ENCODE peak calls at places on chromosome 13, in six cellular contexts. One of them, this sample, is unnamed. For H3K9me3, the result is how much of the 10 kb centered on the place peaks cover.

GRCh38 chr13:99759163-99759552 is 212.4 kb downstream of the ZIC5 start:
- DNase-seq in Peyer's patch: no peak
- DNase-seq in PC-3: no peak
- DNase-seq in fibroblast of lung: no peak
- DNase-seq in hepatocyte: no peak
- DNase-seq in tibial nerve: no peak
- DNase-seq in this sample: no peak

GRCh38 chr13:61728468-61728867 is 312.8 kb upstream of the PCDH20 start:
- DNase-seq in Peyer's patch: no peak
- DNase-seq in PC-3: no peak
- DNase-seq in fibroblast of lung: peak
- DNase-seq in hepatocyte: peak
- DNase-seq in tibial nerve: no peak
- DNase-seq in this sample: no peak

GRCh38 chr13:37481005-37481857 is 117.3 kb downstream of the POSTN start:
- DNase-seq in Peyer's patch: no peak
- DNase-seq in PC-3: no peak
- DNase-seq in fibroblast of lung: peak
- DNase-seq in hepatocyte: no peak
- DNase-seq in tibial nerve: no peak
- DNase-seq in this sample: no peak

GRCh38 chr13:70043685-70044084 is 63.9 kb upstream of the ATXN8OS start:
- DNase-seq in Peyer's patch: no peak
- DNase-seq in PC-3: peak
- DNase-seq in fibroblast of lung: no peak
- DNase-seq in hepatocyte: no peak
- DNase-seq in tibial nerve: no peak
- DNase-seq in this sample: no peak

GRCh38 chr13:27953671-27954405 is 15.3 kb downstream of the CDX2 start:
- DNase-seq in Peyer's patch: peak
- DNase-seq in PC-3: peak
- DNase-seq in fibroblast of lung: peak
- DNase-seq in hepatocyte: peak
- DNase-seq in tibial nerve: peak
- DNase-seq in this sample: peak

GRCh38 chr13:40452741-40453665 is 213.4 kb downstream of the FOXO1 start:
- DNase-seq in Peyer's patch: no peak
- DNase-seq in PC-3: peak
- DNase-seq in fibroblast of lung: peak
- DNase-seq in hepatocyte: no peak
- DNase-seq in tibial nerve: no peak
- DNase-seq in this sample: no peak

GRCh38 chr13:20851844-20852402 is 50.6 kb downstream of the XPO4 start:
- DNase-seq in Peyer's patch: no peak
- DNase-seq in PC-3: no peak
- DNase-seq in fibroblast of lung: peak
- DNase-seq in hepatocyte: no peak
- DNase-seq in tibial nerve: no peak
- DNase-seq in this sample: no peak

GRCh38 chr13:46296920-46297319 is 85.2 kb downstream of the LRRC63 start:
- DNase-seq in Peyer's patch: no peak
- DNase-seq in PC-3: peak
- DNase-seq in fibroblast of lung: peak
- DNase-seq in hepatocyte: peak
- DNase-seq in tibial nerve: peak
- DNase-seq in this sample: no peak

GRCh38 chr13:72804301-72804700 is 22.4 kb downstream of the PIBF1 start:
- DNase-seq in Peyer's patch: no peak
- DNase-seq in PC-3: no peak
- DNase-seq in fibroblast of lung: no peak
- DNase-seq in hepatocyte: no peak
- DNase-seq in tibial nerve: no peak
- DNase-seq in this sample: peak

GRCh38 chr13:39373108-39373507 is 229.9 kb downstream of the LHFPL6 start:
- DNase-seq in Peyer's patch: no peak
- DNase-seq in PC-3: no peak
- DNase-seq in fibroblast of lung: no peak
- DNase-seq in hepatocyte: no peak
- DNase-seq in tibial nerve: no peak
- DNase-seq in this sample: no peak

GRCh38 chr13:84702174-84702573 is 819.9 kb upstream of the SLITRK1 start:
- DNase-seq in Peyer's patch: no peak
- DNase-seq in PC-3: no peak
- DNase-seq in fibroblast of lung: no peak
- DNase-seq in hepatocyte: no peak
- DNase-seq in tibial nerve: no peak
- DNase-seq in this sample: no peak

GRCh38 chr13:66809496-66809895 is 420.6 kb downstream of the PCDH9 start:
- DNase-seq in Peyer's patch: no peak
- DNase-seq in PC-3: no peak
- DNase-seq in fibroblast of lung: no peak
- DNase-seq in hepatocyte: no peak
- DNase-seq in tibial nerve: no peak
- DNase-seq in this sample: no peak

GRCh38 chr13:60230593-60230992 is 66.9 kb upstream of the DIAPH3 start:
- DNase-seq in Peyer's patch: no peak
- DNase-seq in PC-3: no peak
- DNase-seq in fibroblast of lung: peak
- DNase-seq in hepatocyte: peak
- DNase-seq in tibial nerve: no peak
- DNase-seq in this sample: peak

GRCh38 chr13:41284512-41285288 is 21.3 kb upstream of the MTRF1 start:
- DNase-seq in Peyer's patch: no peak
- DNase-seq in PC-3: peak
- DNase-seq in fibroblast of lung: peak
- DNase-seq in hepatocyte: no peak
- DNase-seq in tibial nerve: no peak
- DNase-seq in this sample: no peak

GRCh38 chr13:105759467-105759866 is 776.0 kb downstream of the EFNB2 start:
- DNase-seq in Peyer's patch: no peak
- DNase-seq in PC-3: no peak
- DNase-seq in fibroblast of lung: no peak
- DNase-seq in hepatocyte: no peak
- DNase-seq in tibial nerve: no peak
- DNase-seq in this sample: no peak

GRCh38 chr13:99297330-99297729 is 9.9 kb downstream of the GPR183 start:
- DNase-seq in Peyer's patch: no peak
- DNase-seq in PC-3: no peak
- DNase-seq in fibroblast of lung: no peak
- DNase-seq in hepatocyte: no peak
- DNase-seq in tibial nerve: no peak
- DNase-seq in this sample: no peak

GRCh38 chr13:42893346-42893745 is 98.7 kb downstream of the EPSTI1 start:
- DNase-seq in Peyer's patch: no peak
- DNase-seq in PC-3: peak
- DNase-seq in fibroblast of lung: peak
- DNase-seq in hepatocyte: no peak
- DNase-seq in tibial nerve: no peak
- DNase-seq in this sample: peak

GRCh38 chr13:92487238-92487637 is 739.4 kb upstream of the GPC6 start:
- DNase-seq in Peyer's patch: no peak
- DNase-seq in PC-3: no peak
- DNase-seq in fibroblast of lung: no peak
- DNase-seq in hepatocyte: no peak
- DNase-seq in tibial nerve: no peak
- DNase-seq in this sample: no peak

GRCh38 chr13:45208132-45208531 is 7.3 kb upstream of the KCTD4 start:
- DNase-seq in Peyer's patch: no peak
- DNase-seq in PC-3: no peak
- DNase-seq in fibroblast of lung: no peak
- DNase-seq in hepatocyte: no peak
- DNase-seq in tibial nerve: no peak
- DNase-seq in this sample: no peak
- H3K4me3 ChIP-seq in Peyer's patch: no peak
- H3K4me3 ChIP-seq in PC-3: no peak
- H3K4me3 ChIP-seq in fibroblast of lung: no peak
- H3K4me3 ChIP-seq in hepatocyte: no peak
- H3K4me3 ChIP-seq in tibial nerve: no peak
- H3K4me3 ChIP-seq in this sample: no peak

DNA sequence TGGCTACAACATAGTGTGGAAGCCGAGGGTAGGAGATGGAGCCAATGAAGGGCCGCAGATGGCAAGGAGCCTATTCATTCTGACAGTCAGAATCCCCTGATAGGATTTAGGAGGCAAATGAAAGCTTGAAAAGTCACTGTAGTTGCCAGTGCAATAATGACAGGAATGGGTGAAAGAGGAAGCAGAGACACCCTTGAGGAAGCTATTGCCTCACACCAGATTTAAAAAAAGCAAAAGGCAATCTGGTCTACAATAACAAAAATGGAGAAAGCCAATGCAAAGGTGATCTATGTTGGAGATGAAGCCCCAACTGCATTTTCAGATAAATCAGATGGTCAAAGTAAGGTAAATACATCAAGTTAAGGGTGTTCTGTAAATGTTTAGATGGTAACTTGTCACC is 158.5 kb downstream of the TUBA3C start:
- DNase-seq in Peyer's patch: no peak
- DNase-seq in PC-3: no peak
- DNase-seq in fibroblast of lung: no peak
- DNase-seq in hepatocyte: no peak
- DNase-seq in tibial nerve: no peak
- DNase-seq in this sample: no peak
- H3K9me3 ChIP-seq in Peyer's patch: under half
- H3K9me3 ChIP-seq in PC-3: under half
- H3K9me3 ChIP-seq in fibroblast of lung: under half
- H3K9me3 ChIP-seq in hepatocyte: under half
- H3K9me3 ChIP-seq in tibial nerve: under half
- H3K9me3 ChIP-seq in this sample: under half

GRCh38 chr13:24252136-24252535 is 57.2 kb upstream of the C1QTNF9 start:
- DNase-seq in Peyer's patch: no peak
- DNase-seq in PC-3: no peak
- DNase-seq in fibroblast of lung: no peak
- DNase-seq in hepatocyte: no peak
- DNase-seq in tibial nerve: no peak
- DNase-seq in this sample: no peak
- H3K4me3 ChIP-seq in Peyer's patch: peak
- H3K4me3 ChIP-seq in PC-3: no peak
- H3K4me3 ChIP-seq in fibroblast of lung: no peak
- H3K4me3 ChIP-seq in hepatocyte: no peak
- H3K4me3 ChIP-seq in tibial nerve: no peak
- H3K4me3 ChIP-seq in this sample: no peak

DNA sequence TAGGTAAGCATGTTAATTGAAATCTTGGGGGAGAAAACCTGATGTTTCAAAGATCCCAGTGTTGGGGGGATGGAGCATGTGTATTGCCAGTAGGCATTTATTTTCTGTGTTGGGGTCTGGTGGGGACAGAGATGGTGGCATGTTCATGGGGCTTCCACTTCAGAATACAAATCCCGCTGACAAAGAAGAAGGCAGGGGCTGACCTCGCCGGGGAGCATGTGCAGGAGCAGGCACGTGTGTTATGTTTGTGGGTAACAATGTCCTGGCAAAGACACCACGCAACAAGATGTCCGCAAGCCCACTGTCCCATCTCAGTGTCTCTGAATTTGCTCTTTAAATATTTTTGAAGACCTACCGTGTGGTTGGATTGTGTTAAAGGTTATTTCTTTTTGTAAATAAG is 164.5 kb downstream of the TEX29 start:
- DNase-seq in Peyer's patch: no peak
- DNase-seq in PC-3: no peak
- DNase-seq in fibroblast of lung: no peak
- DNase-seq in hepatocyte: no peak
- DNase-seq in tibial nerve: no peak
- DNase-seq in this sample: no peak
- H3K9me3 ChIP-seq in Peyer's patch: under half
- H3K9me3 ChIP-seq in PC-3: under half
- H3K9me3 ChIP-seq in fibroblast of lung: under half
- H3K9me3 ChIP-seq in hepatocyte: under half
- H3K9me3 ChIP-seq in tibial nerve: under half
- H3K9me3 ChIP-seq in this sample: under half

GRCh38 chr13:96996097-96996496 is 1.8 kb upstream of the OXGR1 start:
- DNase-seq in Peyer's patch: no peak
- DNase-seq in PC-3: no peak
- DNase-seq in fibroblast of lung: no peak
- DNase-seq in hepatocyte: no peak
- DNase-seq in tibial nerve: no peak
- DNase-seq in this sample: no peak

GRCh38 chr13:96994849-96995243 is 570 bp upstream of the OXGR1 start:
- DNase-seq in Peyer's patch: no peak
- DNase-seq in PC-3: no peak
- DNase-seq in fibroblast of lung: no peak
- DNase-seq in hepatocyte: no peak
- DNase-seq in tibial nerve: no peak
- DNase-seq in this sample: no peak

GRCh38 chr13:96993660-96994029 is 631 bp downstream of the OXGR1 start:
- DNase-seq in Peyer's patch: no peak
- DNase-seq in PC-3: no peak
- DNase-seq in fibroblast of lung: no peak
- DNase-seq in hepatocyte: peak
- DNase-seq in tibial nerve: no peak
- DNase-seq in this sample: no peak

GRCh38 chr13:96992633-96993032 is 1.6 kb downstream of the OXGR1 start:
- DNase-seq in Peyer's patch: no peak
- DNase-seq in PC-3: no peak
- DNase-seq in fibroblast of lung: no peak
- DNase-seq in hepatocyte: no peak
- DNase-seq in tibial nerve: no peak
- DNase-seq in this sample: no peak

DNA sequence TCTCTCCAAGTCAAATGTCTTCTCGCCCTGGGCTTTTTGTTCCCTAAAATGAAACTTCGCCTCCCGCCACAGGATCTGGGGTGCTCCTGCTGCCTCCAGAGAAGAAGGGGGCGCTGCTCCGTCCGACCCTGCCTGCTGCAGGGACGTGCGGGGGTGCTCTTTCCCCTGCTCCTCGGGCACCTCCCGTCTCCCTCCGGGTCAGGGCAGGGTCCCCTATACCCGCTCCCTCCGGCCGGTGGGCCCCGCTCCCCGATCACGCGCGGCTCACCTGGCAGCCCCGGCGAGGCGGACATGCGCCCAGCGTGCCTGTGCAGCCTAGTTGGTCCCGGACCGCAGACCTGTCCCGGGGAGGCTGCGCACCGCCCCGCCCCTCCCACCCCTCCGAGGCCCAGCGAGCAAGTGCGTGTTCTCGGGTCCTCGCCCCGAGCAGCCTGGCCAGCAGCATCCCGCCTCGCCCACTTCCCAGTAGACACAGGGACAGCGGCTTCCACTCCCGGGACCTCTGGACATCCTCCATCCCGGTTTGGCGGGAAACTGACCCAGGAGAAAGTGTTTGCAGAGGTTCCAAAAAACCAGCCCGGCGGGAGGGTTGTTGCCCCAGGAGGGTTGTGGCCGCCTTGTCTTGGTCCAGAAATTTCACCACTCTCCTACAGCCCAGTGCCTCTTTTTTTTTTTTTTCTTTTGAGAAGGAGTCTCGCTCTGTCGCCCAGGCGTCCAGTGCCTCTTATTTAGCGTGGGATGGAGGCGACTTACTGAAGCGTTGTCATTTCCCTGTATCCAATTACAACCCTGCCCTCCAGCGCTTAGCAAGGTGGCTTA is at the start of gene OXGR1:
- DNase-seq in Peyer's patch: peak
- DNase-seq in PC-3: no peak
- DNase-seq in fibroblast of lung: no peak
- DNase-seq in hepatocyte: no peak
- DNase-seq in tibial nerve: no peak
- DNase-seq in this sample: peak
- H3K4me3 ChIP-seq in Peyer's patch: peak
- H3K4me3 ChIP-seq in PC-3: no peak
- H3K4me3 ChIP-seq in fibroblast of lung: peak
- H3K4me3 ChIP-seq in hepatocyte: peak
- H3K4me3 ChIP-seq in tibial nerve: peak
- H3K4me3 ChIP-seq in this sample: peak